ENCODE peak calls at places on chromosomes 5 and 9, in five cellular contexts. One of them, this sample, is unnamed.

GRCh38 chr5:75574791-75575190 is 36.5 kb upstream of the ANKDD1B start:
- DNase-seq in HepG2: no peak
- DNase-seq in K562: no peak
- DNase-seq in H1: no peak
- DNase-seq in GM12878: no peak
- DNase-seq in this sample: no peak

GRCh38 chr5:137595680-137596079 is 96.6 kb upstream of the SPOCK1 start:
- DNase-seq in H1: no peak
- DNase-seq in HepG2: no peak
- DNase-seq in GM12878: no peak
- DNase-seq in K562: no peak
- DNase-seq in this sample: no peak

GRCh38 chr5:115503420-115503819 is 41.2 kb downstream of the FEM1C start:
- DNase-seq in HepG2: no peak
- DNase-seq in GM12878: no peak
- DNase-seq in H1: no peak
- DNase-seq in K562: no peak
- DNase-seq in this sample: no peak

GRCh38 chr9:69900406-69900805 is 79.8 kb downstream of the CFAP95 start:
- DNase-seq in H1: no peak
- DNase-seq in K562: no peak
- DNase-seq in HepG2: no peak
- DNase-seq in GM12878: no peak
- DNase-seq in this sample: no peak

GRCh38 chr5:141680751-141681201 is 1.3 kb downstream of the ARAP3 start:
- DNase-seq in K562: peak
- DNase-seq in GM12878: no peak
- DNase-seq in H1: peak
- DNase-seq in HepG2: peak
- DNase-seq in this sample: no peak

GRCh38 chr5:125829349-125829748 is 593.9 kb upstream of the GRAMD2B start:
- DNase-seq in HepG2: no peak
- DNase-seq in H1: no peak
- DNase-seq in K562: no peak
- DNase-seq in GM12878: no peak
- DNase-seq in this sample: no peak

GRCh38 chr9:115649991-115650472 is 503.6 kb upstream of the PAPPA start:
- DNase-seq in K562: no peak
- DNase-seq in GM12878: no peak
- DNase-seq in HepG2: peak
- DNase-seq in H1: no peak
- DNase-seq in this sample: no peak

GRCh38 chr5:68176253-68176652 is 39.3 kb upstream of the PIK3R1 start:
- DNase-seq in H1: no peak
- DNase-seq in GM12878: no peak
- DNase-seq in K562: no peak
- DNase-seq in HepG2: no peak
- DNase-seq in this sample: no peak

GRCh38 chr5:119597728-119598298 is 31.5 kb upstream of the FAM170A start:
- DNase-seq in H1: no peak
- DNase-seq in HepG2: no peak
- DNase-seq in GM12878: no peak
- DNase-seq in K562: no peak
- DNase-seq in this sample: no peak

GRCh38 chr9:107425110-107426025 is 64.2 kb downstream of the KLF4 start:
- DNase-seq in GM12878: no peak
- DNase-seq in K562: peak
- DNase-seq in H1: peak
- DNase-seq in HepG2: peak
- DNase-seq in this sample: peak

GRCh38 chr5:89313804-89314588 is 431.0 kb upstream of the MEF2C start:
- DNase-seq in H1: no peak
- DNase-seq in K562: peak
- DNase-seq in HepG2: no peak
- DNase-seq in GM12878: peak
- DNase-seq in this sample: peak

GRCh38 chr9:5629312-5630037 is 568 bp downstream of the RIC1 start:
- DNase-seq in H1: no peak
- DNase-seq in K562: peak
- DNase-seq in HepG2: no peak
- DNase-seq in GM12878: no peak
- DNase-seq in this sample: no peak
- TF ChIP-seq EZH2 in H1: no peak
- TF ChIP-seq EZH2 in K562: no peak
- TF ChIP-seq EZH2 in HepG2: no peak
- TF ChIP-seq EZH2 in GM12878: no peak
- TF ChIP-seq EZH2 in this sample: no peak

GRCh38 chr9:748861-749497 is 92.5 kb upstream of the DMRT1 start:
- DNase-seq in HepG2: no peak
- DNase-seq in GM12878: no peak
- DNase-seq in H1: no peak
- DNase-seq in K562: no peak
- DNase-seq in this sample: no peak

GRCh38 chr9:749712-750111 is 91.8 kb upstream of the DMRT1 start:
- DNase-seq in K562: no peak
- DNase-seq in GM12878: no peak
- DNase-seq in HepG2: no peak
- DNase-seq in H1: no peak
- DNase-seq in this sample: no peak

GRCh38 chr9:751137-752051 is 90.1 kb upstream of the DMRT1 start:
- DNase-seq in K562: no peak
- DNase-seq in H1: no peak
- DNase-seq in GM12878: no peak
- DNase-seq in HepG2: no peak
- DNase-seq in this sample: no peak

GRCh38 chr9:752201-752600 is 89.3 kb upstream of the DMRT1 start:
- DNase-seq in H1: no peak
- DNase-seq in HepG2: no peak
- DNase-seq in GM12878: no peak
- DNase-seq in K562: no peak
- DNase-seq in this sample: no peak

GRCh38 chr9:750264-750967 is 91.1 kb upstream of the DMRT1 start:
- DNase-seq in H1: no peak
- DNase-seq in HepG2: no peak
- DNase-seq in K562: no peak
- DNase-seq in GM12878: no peak
- DNase-seq in this sample: no peak
- TF ChIP-seq JUND in H1: no peak
- TF ChIP-seq JUND in HepG2: no peak
- TF ChIP-seq JUND in K562: no peak
- TF ChIP-seq JUND in GM12878: no peak
- TF ChIP-seq JUND in this sample: no peak

GRCh38 chr5:51387854-51388320 is 4.6 kb downstream of the ISL1 start:
- DNase-seq in GM12878: no peak
- DNase-seq in HepG2: no peak
- DNase-seq in K562: no peak
- DNase-seq in H1: no peak
- DNase-seq in this sample: no peak

GRCh38 chr5:51388488-51389325 is 5.5 kb downstream of the ISL1 start:
- DNase-seq in GM12878: no peak
- DNase-seq in K562: no peak
- DNase-seq in H1: no peak
- DNase-seq in HepG2: no peak
- DNase-seq in this sample: no peak

GRCh38 chr5:51389326-51389581 is 6.0 kb downstream of the ISL1 start:
- DNase-seq in K562: no peak
- DNase-seq in HepG2: no peak
- DNase-seq in H1: no peak
- DNase-seq in GM12878: no peak
- DNase-seq in this sample: no peak

GRCh38 chr5:51391175-51391574 is 7.9 kb downstream of the ISL1 start:
- DNase-seq in K562: no peak
- DNase-seq in H1: no peak
- DNase-seq in HepG2: no peak
- DNase-seq in GM12878: no peak
- DNase-seq in this sample: no peak

GRCh38 chr5:51389582-51390463 is 6.6 kb downstream of the ISL1 start:
- DNase-seq in HepG2: no peak
- DNase-seq in K562: no peak
- DNase-seq in H1: no peak
- DNase-seq in GM12878: no peak
- DNase-seq in this sample: no peak
- TF ChIP-seq EZH2 in HepG2: no peak
- TF ChIP-seq EZH2 in K562: no peak
- TF ChIP-seq EZH2 in H1: peak
- TF ChIP-seq EZH2 in GM12878: no peak
- TF ChIP-seq EZH2 in this sample: no peak

DNA sequence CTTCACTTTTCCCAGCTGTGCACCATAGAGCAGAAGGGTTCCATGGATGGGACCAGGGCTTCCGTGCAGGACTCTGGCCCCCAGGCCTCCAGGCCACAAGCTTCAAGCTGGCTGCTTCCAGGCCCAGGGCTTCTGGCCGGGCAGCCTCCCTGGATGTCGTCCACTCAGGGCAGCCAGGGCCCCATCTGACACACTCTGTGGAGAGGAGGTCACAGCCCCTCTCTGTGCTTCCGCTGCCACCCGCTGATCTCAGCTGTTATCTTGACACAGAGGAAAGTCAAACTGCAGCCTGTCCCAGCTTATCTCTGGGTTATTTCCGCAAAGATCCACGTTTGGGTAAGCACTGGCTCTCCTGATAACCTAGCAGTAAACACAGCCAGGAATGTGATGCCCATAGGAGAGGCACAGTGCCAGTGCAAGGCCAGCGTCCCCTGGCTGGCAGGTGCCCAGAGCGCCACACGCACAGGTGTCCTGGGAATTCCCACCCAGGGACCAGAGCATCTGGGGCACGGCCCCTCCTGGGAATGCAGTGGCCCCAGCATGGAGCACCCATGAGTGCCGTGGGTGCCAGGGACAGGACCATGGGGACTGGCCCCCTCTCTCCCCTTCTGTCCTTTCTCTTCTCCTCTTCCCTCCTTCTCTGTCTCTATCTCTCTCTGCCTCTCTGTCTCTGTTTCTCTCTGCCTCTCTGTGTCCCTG is 15.6 kb upstream of the SLC6A19 start:
- DNase-seq in HepG2: peak
- DNase-seq in GM12878: no peak
- DNase-seq in H1: no peak
- DNase-seq in K562: peak
- DNase-seq in this sample: no peak
- TF ChIP-seq JUND in HepG2: peak
- TF ChIP-seq JUND in GM12878: no peak
- TF ChIP-seq JUND in H1: no peak
- TF ChIP-seq JUND in K562: peak
- TF ChIP-seq JUND in this sample: no peak

DNA sequence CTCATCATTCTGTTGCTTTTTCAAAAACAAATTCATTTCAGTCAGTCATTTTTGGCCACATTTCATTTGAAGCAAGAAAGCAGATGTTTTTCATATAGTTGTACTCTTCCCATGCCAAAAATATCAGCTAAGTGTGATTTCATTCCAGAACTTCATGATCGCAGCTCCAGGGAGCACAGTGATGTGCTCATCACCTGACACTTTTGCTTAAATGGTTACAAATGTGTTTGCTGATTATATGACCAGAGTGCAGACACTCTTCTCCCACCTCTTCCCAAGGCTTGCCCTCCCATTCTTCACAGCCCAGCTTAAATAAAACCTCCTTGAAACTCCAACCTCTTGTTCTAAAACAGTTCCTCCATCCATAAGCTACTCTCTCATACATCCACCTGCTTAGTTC is 32.6 kb downstream of the GABRB2 start:
- DNase-seq in HepG2: no peak
- DNase-seq in K562: no peak
- DNase-seq in GM12878: no peak
- DNase-seq in H1: no peak
- DNase-seq in this sample: no peak
- TF ChIP-seq EZH2 in HepG2: no peak
- TF ChIP-seq EZH2 in K562: no peak
- TF ChIP-seq EZH2 in GM12878: no peak
- TF ChIP-seq EZH2 in H1: no peak
- TF ChIP-seq EZH2 in this sample: no peak

GRCh38 chr9:89748831-89749499 is 144.2 kb downstream of the GADD45G start:
- DNase-seq in GM12878: no peak
- DNase-seq in H1: no peak
- DNase-seq in HepG2: no peak
- DNase-seq in K562: no peak
- DNase-seq in this sample: no peak

GRCh38 chr9:89751081-89751855 is 146.5 kb downstream of the GADD45G start:
- DNase-seq in GM12878: no peak
- DNase-seq in H1: no peak
- DNase-seq in K562: no peak
- DNase-seq in HepG2: no peak
- DNase-seq in this sample: no peak

GRCh38 chr9:89748020-89748670 is 143.3 kb downstream of the GADD45G start:
- DNase-seq in HepG2: no peak
- DNase-seq in H1: no peak
- DNase-seq in K562: no peak
- DNase-seq in GM12878: no peak
- DNase-seq in this sample: no peak

GRCh38 chr9:89749500-89750116 is 144.8 kb downstream of the GADD45G start:
- DNase-seq in H1: no peak
- DNase-seq in HepG2: no peak
- DNase-seq in GM12878: no peak
- DNase-seq in K562: no peak
- DNase-seq in this sample: no peak

DNA sequence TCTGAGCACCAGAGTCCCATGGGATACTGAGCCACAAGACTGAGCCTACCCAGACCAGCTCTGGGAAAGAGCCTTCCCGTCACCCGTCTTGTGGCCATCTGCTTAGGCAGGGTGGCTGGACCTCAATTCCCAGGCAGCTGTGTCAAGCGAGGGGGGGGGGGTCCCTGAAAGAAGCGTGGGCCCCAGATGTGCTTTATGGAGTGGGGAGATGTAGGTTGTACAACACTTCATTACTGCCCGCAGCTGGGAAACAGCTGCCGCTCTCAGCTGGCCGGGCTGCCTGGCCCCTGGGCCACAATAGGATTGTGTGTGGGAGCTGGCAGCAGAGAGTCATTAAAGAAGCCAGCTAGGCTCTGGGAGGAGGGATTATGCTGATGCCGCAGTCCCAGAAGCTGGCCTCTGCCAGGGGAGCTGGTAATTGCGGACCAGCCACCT is 145.3 kb downstream of the GADD45G start:
- DNase-seq in HepG2: no peak
- DNase-seq in H1: no peak
- DNase-seq in GM12878: no peak
- DNase-seq in K562: no peak
- DNase-seq in this sample: no peak
- TF ChIP-seq JUND in HepG2: no peak
- TF ChIP-seq JUND in H1: no peak
- TF ChIP-seq JUND in GM12878: no peak
- TF ChIP-seq JUND in K562: no peak
- TF ChIP-seq JUND in this sample: no peak

This sample was measured in HCT116.